ENCODE peak calls at places on chromosomes 2 and 18, in eight cellular contexts. M is cardiac muscle cell, Q is hypothalamus, Y is HEK293T, S is Kasumi-1, N is DMS53, W is pancreas, T is psoas muscle. U is an unnamed sample.

GRCh38 chr2:236352761-236353593 is 88.8 kb upstream of the ASB18 start:
- DNase-seq in W (peak; percentile 27), N (peak; percentile 64), T (no peak), M (peak; percentile 47), Q (no peak), S (peak; percentile 46), Y (no peak), U (no peak)

GRCh38 chr18:48802543-48803428 is 148.0 kb downstream of the SMAD7 start:
- DNase-seq in M (no peak), N (peak; percentile 45), S (no peak), Y (no peak), T (peak; percentile 52), Q (peak; percentile 25), W (peak; percentile 42), U (peak; percentile 65)

GRCh38 chr2:9400268-9401058 is 22.9 kb downstream of the ITGB1BP1 start:
- DNase-seq in T (no peak), Y (no peak), N (no peak), W (no peak), S (no peak), M (no peak), Q (no peak), U (no peak)

GRCh38 chr18:519019-519879 is 18.7 kb upstream of the COLEC12 start:
- DNase-seq in Y (no peak), W (peak; percentile 35), T (peak; percentile 65), N (peak; percentile 24), M (peak; percentile 89), Q (peak; percentile 11), S (peak; percentile 88), U (no peak)

GRCh38 chr2:104378853-104379374 is 475.0 kb upstream of the POU3F3 start:
- DNase-seq in M (no peak), N (peak; percentile 71), Q (no peak), W (peak; percentile 15), S (peak; percentile 95), Y (peak; percentile 67), T (no peak), U (no peak)

GRCh38 chr18:61738042-61738441 is 154.8 kb downstream of the RNF152 start:
- DNase-seq in Y (no peak), M (no peak), Q (no peak), T (no peak), N (no peak), W (no peak), S (no peak), U (no peak)

GRCh38 chr2:1742680-1743395 is 1.5 kb downstream of the PXDN start:
- DNase-seq in T (peak; percentile 86), N (no peak), Q (peak; percentile 57), M (peak; percentile 96), Y (peak; percentile 26), W (peak; percentile 36), S (no peak), U (no peak)

GRCh38 chr2:127216105-127216504 is 4.0 kb downstream of the CYP27C1 start:
- DNase-seq in Y (no peak), M (no peak), S (no peak), N (no peak), Q (no peak), T (no peak), W (no peak), U (no peak)

GRCh38 chr2:134431837-134432437 is 178.1 kb downstream of the MGAT5 start:
- DNase-seq in M (no peak), W (no peak), N (peak; percentile 59), Q (no peak), S (no peak), Y (no peak), T (no peak), U (no peak)

GRCh38 chr2:20674974-20675679 is 8.2 kb downstream of the GDF7 start:
- DNase-seq in N (no peak), S (no peak), W (no peak), M (peak; percentile 90), Q (no peak), T (peak; percentile 71), Y (no peak), U (no peak)

GRCh38 chr2:16031848-16032159 is 91.5 kb downstream of the MYCN start:
- DNase-seq in M (no peak), N (peak; percentile 82), Q (no peak), S (no peak), Y (no peak), T (no peak), W (no peak), U (no peak)

GRCh38 chr2:239790313-239790712 is 234.8 kb downstream of the NDUFA10 start:
- DNase-seq in N (no peak), W (no peak), S (no peak), M (no peak), Q (no peak), Y (no peak), T (no peak), U (no peak)

GRCh38 chr2:234670052-234670451 is 173.2 kb upstream of the ARL4C start:
- DNase-seq in Q (no peak), T (no peak), S (no peak), W (no peak), M (peak; percentile 89), N (no peak), Y (no peak), U (no peak)

GRCh38 chr2:73290049-73290839 is 3.1 kb downstream of the EGR4 start:
- DNase-seq in T (no peak), W (no peak), S (peak; percentile 87), Q (no peak), M (peak; percentile 56), Y (peak; percentile 49), N (peak; percentile 91), U (no peak)

GRCh38 chr2:240157147-240157470 is 16.7 kb upstream of the OTOS start:
- DNase-seq in Q (no peak), T (peak; percentile 24), Y (no peak), M (no peak), N (no peak), W (no peak), S (no peak), U (no peak)

GRCh38 chr2:32688511-32688910 is 60.7 kb downstream of the TTC27 start:
- DNase-seq in W (no peak), Y (no peak), S (peak; percentile 9), Q (no peak), M (peak; percentile 75), T (no peak), N (no peak), U (no peak)

GRCh38 chr2:69567157-69567908 is 76.2 kb downstream of the AAK1 start:
- DNase-seq in N (peak; percentile 15), Y (no peak), Q (no peak), T (no peak), W (no peak), M (no peak), S (no peak), U (no peak)

GRCh38 chr2:224163573-224164307 is 124.7 kb upstream of the SERPINE2 start:
- DNase-seq in M (peak; percentile 28), T (no peak), S (no peak), W (no peak), Y (no peak), N (no peak), Q (no peak), U (no peak)

U was measured in NCI-H2107.